ENCODE peak calls at places on chromosomes 6 and 20, in ten cellular contexts. I, W, B, U, Q, O, L, M, G and P are unnamed samples.

GRCh38 chr20:35939264-35939663 is 15.0 kb downstream of the SCAND1 start:
- DNase-seq in I (no peak), W (no peak), B (peak; percentile 22), U (no peak), Q (no peak), O (no peak), L (no peak), M (no peak), G (no peak), P (no peak)

GRCh38 chr6:5671604-5672559 is 334.8 kb downstream of the NRN1 start:
- DNase-seq in I (no peak), W (no peak), B (no peak), U (no peak), Q (no peak), O (no peak), L (no peak), M (no peak), G (no peak), P (no peak)

GRCh38 chr6:159701413-159701999 is 8.5 kb upstream of the SOD2 start:
- DNase-seq in I (no peak), W (no peak), B (peak; percentile 88), U (no peak), Q (peak; percentile 37), O (no peak), L (no peak), M (peak; percentile 94), G (no peak), P (no peak)

GRCh38 chr6:127945434-127946097 is 44.7 kb upstream of the THEMIS start:
- DNase-seq in I (no peak), W (no peak), B (no peak), U (no peak), Q (no peak), O (no peak), L (no peak), M (no peak), G (no peak), P (no peak)

GRCh38 chr6:106163966-106164877 is 78.1 kb downstream of the PRDM1 start:
- DNase-seq in I (peak; percentile 67), W (peak; percentile 40), B (peak; percentile 53), U (peak; percentile 44), Q (peak; percentile 29), O (no peak), L (no peak), M (no peak), G (no peak), P (no peak)

GRCh38 chr20:47263502-47264084 is 92.9 kb downstream of the ZMYND8 start:
- DNase-seq in I (no peak), W (no peak), B (peak; percentile 24), U (no peak), Q (no peak), O (no peak), L (no peak), M (no peak), G (no peak), P (no peak)

GRCh38 chr6:128696651-128697391 is 176.4 kb upstream of the PTPRK start:
- DNase-seq in I (no peak), W (no peak), B (peak; percentile 61), U (no peak), Q (peak; percentile 74), O (no peak), L (no peak), M (peak; percentile 71), G (no peak), P (no peak)

GRCh38 chr6:723540-723939 is 30.6 kb upstream of the EXOC2 start:
- DNase-seq in I (no peak), W (no peak), B (peak; percentile 13), U (no peak), Q (no peak), O (no peak), L (no peak), M (no peak), G (no peak), P (no peak)

GRCh38 chr20:58634121-58634817 is 16.8 kb upstream of the STX16 start:
- DNase-seq in I (no peak), W (no peak), B (no peak), U (no peak), Q (no peak), O (no peak), L (peak; percentile 78), M (no peak), G (no peak), P (peak; percentile 25)

DNA sequence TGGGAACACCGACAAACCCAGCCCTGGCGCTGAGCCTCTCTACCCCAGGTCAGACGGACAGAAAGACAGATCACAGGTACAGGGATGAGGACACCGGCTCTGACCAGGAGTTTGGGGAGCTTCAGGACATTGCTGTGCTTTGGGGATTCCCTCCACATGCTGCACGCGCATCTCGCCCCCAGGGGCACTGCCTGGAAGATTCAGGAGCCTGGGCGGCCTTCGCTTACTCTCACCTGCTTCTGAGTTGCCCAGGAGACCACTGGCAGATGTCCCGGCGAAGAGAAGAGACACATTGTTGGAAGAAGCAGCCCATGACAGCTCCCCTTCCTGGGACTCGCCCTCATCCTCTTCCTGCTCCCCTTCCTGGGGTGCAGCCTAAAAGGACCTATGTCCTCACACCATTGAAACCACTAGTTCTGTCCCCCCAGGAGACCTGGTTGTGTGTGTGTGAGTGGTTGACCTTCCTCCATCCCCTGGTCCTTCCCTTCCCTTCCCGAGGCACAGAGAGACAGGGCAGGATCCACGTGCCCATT is 15.3 kb downstream of the VEGFA start:
- DNase-seq in I (no peak), W (no peak), B (no peak), U (no peak), Q (no peak), O (no peak), L (no peak), M (no peak), G (no peak), P (no peak)
- H3K36me3 ChIP-seq in I (no peaks in the 10 kb centered on the region), W (peaks cover 41% of the 10 kb centered on the region), B (peaks cover 64% of the 10 kb centered on the region), U (no peaks in the 10 kb centered on the region), Q (peaks cover 49% of the 10 kb centered on the region), O (no peaks in the 10 kb centered on the region), L (peaks cover 58% of the 10 kb centered on the region), M (peaks cover 31% of the 10 kb centered on the region), G (peaks cover 37% of the 10 kb centered on the region), P (no peaks in the 10 kb centered on the region)

DNA sequence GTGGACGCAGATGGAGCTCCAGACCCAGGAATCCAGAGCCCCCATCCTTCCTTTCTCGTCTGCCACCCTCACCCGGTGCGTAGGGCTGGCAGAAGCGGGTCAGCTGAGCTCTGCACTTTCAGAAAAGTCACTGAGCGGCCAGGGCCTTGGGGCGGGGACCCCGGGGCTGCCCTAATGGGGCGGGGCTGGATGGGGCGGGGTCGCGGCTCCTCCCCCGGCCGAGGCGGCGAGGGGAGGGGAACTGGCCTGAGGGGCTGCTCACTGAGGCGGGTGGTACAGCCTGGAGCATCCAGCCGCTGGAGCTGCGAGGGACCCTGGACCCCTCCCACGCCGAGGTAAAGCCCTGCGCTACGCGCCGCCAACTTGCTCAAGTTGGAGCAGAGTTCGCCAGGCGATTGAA is at the start of the genes DEFB124 and REM1:
- DNase-seq in I (no peak), W (no peak), B (no peak), U (no peak), Q (no peak), O (no peak), L (peak; percentile 80), M (no peak), G (no peak), P (no peak)
- H3K4me3 ChIP-seq in I (no peak within 1 kb of the TSS), W (no peak within 1 kb of the TSS), B (peak within 1 kb of the TSS; percentile 79), U (no peak within 1 kb of the TSS), Q (peak within 1 kb of the TSS; percentile 5), O (peak within 1 kb of the TSS; percentile 72), L (no peak within 1 kb of the TSS), M (no peak within 1 kb of the TSS), G (no peak within 1 kb of the TSS), P (no peak within 1 kb of the TSS)

GRCh38 chr20:45958593-45958992 is 13.4 kb downstream of the ZNF335 start:
- DNase-seq in I (no peak), W (no peak), B (no peak), U (no peak), Q (no peak), O (no peak), L (peak; percentile 23), M (no peak), G (no peak), P (no peak)

GRCh38 chr20:45962031-45962755 is 9.8 kb downstream of the ZNF335 start:
- DNase-seq in I (no peak), W (no peak), B (no peak), U (no peak), Q (no peak), O (no peak), L (peak; percentile 82), M (no peak), G (no peak), P (no peak)

GRCh38 chr20:45957021-45957941 is 14.7 kb downstream of the ZNF335 start:
- DNase-seq in I (no peak), W (no peak), B (no peak), U (no peak), Q (no peak), O (no peak), L (peak; percentile 75), M (no peak), G (no peak), P (no peak)

GRCh38 chr20:45959126-45959525 is 12.9 kb downstream of the ZNF335 start:
- DNase-seq in I (no peak), W (no peak), B (no peak), U (no peak), Q (no peak), O (no peak), L (peak; percentile 83), M (no peak), G (no peak), P (no peak)

DNA sequence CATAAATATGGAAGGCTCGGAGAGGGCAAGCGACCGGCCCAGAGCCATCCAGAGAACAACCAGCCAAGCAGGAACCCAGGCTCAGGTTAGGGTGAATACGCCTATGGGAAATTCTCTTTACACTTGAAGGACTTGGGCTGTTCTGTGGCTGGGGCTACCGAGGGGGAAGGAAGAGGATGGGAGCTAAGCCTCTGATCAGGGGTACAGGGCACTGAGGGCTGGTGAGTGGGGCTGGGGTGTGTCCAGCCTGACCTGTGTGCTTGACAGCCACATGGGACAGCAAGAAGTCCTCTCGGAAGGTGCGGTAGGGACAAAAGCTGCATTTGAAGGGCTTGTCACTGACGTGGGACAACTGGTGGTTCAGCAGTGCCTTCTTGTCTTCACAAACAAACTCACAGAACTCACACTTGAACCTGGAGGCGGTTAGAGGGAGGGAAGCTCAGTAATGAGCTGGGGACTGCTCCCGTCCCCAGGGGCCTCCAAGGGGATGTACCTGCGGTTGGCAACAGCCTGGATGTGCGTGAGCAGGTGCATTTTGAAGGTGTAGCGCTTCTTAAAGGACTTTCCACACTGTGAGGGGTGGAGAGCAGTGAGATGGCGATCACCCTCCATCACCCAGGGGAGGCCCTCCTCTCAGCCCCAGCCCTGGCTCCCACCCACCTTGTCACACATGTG is 11.9 kb downstream of the ZNF335 start:
- DNase-seq in I (no peak), W (no peak), B (no peak), U (no peak), Q (no peak), O (no peak), L (peak; percentile 71), M (no peak), G (no peak), P (no peak)
- H3K36me3 ChIP-seq in I (peaks cover 12% of the 10 kb centered on the region), W (peaks cover 67% of the 10 kb centered on the region), B (peaks cover 86% of the 10 kb centered on the region), U (peaks cover 62% of the 10 kb centered on the region), Q (peaks cover 79% of the 10 kb centered on the region), O (peaks cover 17% of the 10 kb centered on the region), L (peaks cover 80% of the 10 kb centered on the region), M (peaks cover 26% of the 10 kb centered on the region), G (peaks cover 49% of the 10 kb centered on the region), P (peaks cover 76% of the 10 kb centered on the region)

DNA sequence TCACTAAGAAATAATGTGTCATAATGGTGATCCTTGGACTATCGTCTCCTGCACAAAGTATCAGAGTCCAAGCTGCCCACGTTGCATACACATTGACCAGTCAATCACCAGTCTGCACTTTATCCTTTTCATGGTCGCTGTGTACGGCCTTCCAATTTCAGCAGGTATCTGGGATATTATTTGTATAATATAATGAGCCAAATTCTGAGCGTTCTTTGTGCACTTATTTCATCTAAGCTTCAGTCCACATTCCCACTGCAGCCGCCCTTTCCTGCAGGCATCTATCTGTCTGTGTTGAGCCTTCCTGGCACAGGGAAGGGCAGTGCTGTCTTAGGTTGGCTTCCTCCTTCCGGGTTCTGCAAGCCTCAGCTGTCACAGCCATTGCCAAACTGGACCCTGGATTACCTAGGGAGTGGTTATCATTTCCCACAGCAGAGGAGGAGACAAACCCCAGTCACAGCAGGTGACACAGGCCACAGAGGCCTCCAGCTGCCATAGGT is 174.3 kb downstream of the TTLL2 start:
- DNase-seq in I (no peak), W (no peak), B (no peak), U (no peak), Q (no peak), O (no peak), L (no peak), M (no peak), G (no peak), P (no peak)
- H3K4me3 ChIP-seq in I (no peak overlapping the region), W (no peak overlapping the region), B (no peak overlapping the region), U (no peak overlapping the region), Q (no peak overlapping the region), O (no peak overlapping the region), L (no peak overlapping the region), M (no peak overlapping the region), G (no peak overlapping the region), P (no peak overlapping the region)